ENCODE peak calls at places on chromosomes 16 and 17, in four cellular contexts. P, V, B and Q are unnamed samples.

GRCh38 chr16:25093208-25094061 is 18.1 kb upstream of the LCMT1 start:
- DNase-seq in B (no peak), P (no peak), V (no peak), Q (no peak)

GRCh38 chr17:82831818-82832200 is 8.0 kb downstream of the ZNF750 start:
- DNase-seq in V (no peak), B (no peak), P (no peak), Q (no peak)

GRCh38 chr16:27460213-27460612 is 58.2 kb downstream of the IL21R start:
- DNase-seq in P (no peak), V (no peak), B (no peak), Q (no peak)

GRCh38 chr16:19900590-19900989 is 15.9 kb upstream of the GPRC5B start:
- DNase-seq in P (no peak), V (no peak), B (no peak), Q (no peak)

GRCh38 chr16:4510131-4510530 is 28.4 kb downstream of the CDIP1 start:
- DNase-seq in B (no peak), V (no peak), P (no peak), Q (no peak)

GRCh38 chr16:23757937-23758619 is 3.3 kb downstream of the CHP2 start:
- DNase-seq in P (no peak), V (no peak), B (no peak), Q (no peak)

GRCh38 chr16:12341423-12341822 is 364.9 kb downstream of the SNX29 start:
- DNase-seq in P (no peak), V (no peak), B (no peak), Q (no peak)

GRCh38 chr17:57422574-57423164 is 166.3 kb downstream of the MSI2 start:
- DNase-seq in B (peak), V (no peak), P (no peak), Q (peak)

GRCh38 chr17:38498353-38498752 is 70.1 kb downstream of the ARHGAP23 start:
- DNase-seq in B (no peak), P (no peak), V (no peak), Q (no peak)

GRCh38 chr16:81239722-81240121 is 1.2 kb downstream of the BCO1 start:
- DNase-seq in B (no peak), P (no peak), V (no peak), Q (no peak)

GRCh38 chr16:29708917-29709600 is 30.1 kb downstream of the QPRT start:
- DNase-seq in B (no peak), V (no peak), P (no peak), Q (no peak)

GRCh38 chr17:53924530-53925455 is 102.1 kb downstream of the KIF2B start:
- DNase-seq in V (no peak), B (no peak), P (no peak), Q (no peak)

GRCh38 chr17:79752175-79752574 is 21.4 kb downstream of the ENPP7 start:
- DNase-seq in P (no peak), B (no peak), V (no peak), Q (no peak)

GRCh38 chr17:63780507-63780906 is 6.5 kb downstream of the DDX42 start:
- DNase-seq in B (no peak), P (no peak), V (no peak), Q (peak)

GRCh38 chr17:82356845-82357355 is 2.1 kb upstream of the TEX19 start:
- DNase-seq in B (no peak), P (no peak), V (no peak), Q (no peak)

GRCh38 chr16:53529529-53529928 is 26.5 kb upstream of the AKTIP start:
- DNase-seq in P (no peak), B (no peak), V (no peak), Q (no peak)

GRCh38 chr17:7238418-7239090 is 703 bp downstream of the PHF23 start:
- DNase-seq in V (peak), B (no peak), P (no peak), Q (peak)

GRCh38 chr16:25838724-25839186 is 147.0 kb downstream of the HS3ST4 start:
- DNase-seq in P (no peak), B (peak), V (peak), Q (peak)

GRCh38 chr16:2062801-2063200 is 15.0 kb downstream of the TSC2 start:
- DNase-seq in P (no peak), V (no peak), B (no peak), Q (no peak)

GRCh38 chr17:17749921-17750320 is 68.7 kb downstream of the RAI1 start:
- DNase-seq in P (peak), B (peak), V (peak), Q (peak)

GRCh38 chr16:3479654-3480216 is 15.6 kb downstream of the C16orf90 start:
- DNase-seq in P (no peak), B (no peak), V (no peak), Q (no peak)

GRCh38 chr16:87234601-87235000 is 82.6 kb downstream of the C16orf95 start:
- DNase-seq in B (no peak), V (no peak), P (no peak), Q (no peak)

GRCh38 chr17:1150863-1151685 is 28.7 kb downstream of the ABR start:
- DNase-seq in P (no peak), V (no peak), B (no peak), Q (no peak)

GRCh38 chr17:67124469-67125148 is 80.3 kb downstream of the CACNG1 start:
- DNase-seq in P (no peak), B (no peak), V (no peak), Q (no peak)

GRCh38 chr17:74215332-74215727 is 2.0 kb downstream of the TTYH2 start:
- DNase-seq in B (peak), P (no peak), V (no peak), Q (no peak)

GRCh38 chr17:31581022-31581483 is 189.6 kb downstream of the RAB11FIP4 start:
- DNase-seq in V (no peak), P (no peak), B (peak), Q (peak)

GRCh38 chr17:7490144-7490543 is 6.0 kb downstream of the POLR2A start:
- DNase-seq in P (no peak), B (no peak), V (no peak), Q (no peak)

GRCh38 chr16:56192971-56193936 is 2.0 kb downstream of the GNAO1 start:
- DNase-seq in V (no peak), P (no peak), B (no peak), Q (no peak)

GRCh38 chr16:56192644-56192960 is 1.3 kb downstream of the GNAO1 start:
- DNase-seq in P (no peak), V (no peak), B (no peak), Q (no peak)

GRCh38 chr16:56191807-56192643 is 736 bp downstream of the GNAO1 start:
- DNase-seq in P (no peak), B (no peak), V (no peak), Q (no peak)

GRCh38 chr16:56195151-56195550 is 3.9 kb downstream of the GNAO1 start:
- DNase-seq in B (no peak), V (no peak), P (no peak), Q (no peak)

DNA sequence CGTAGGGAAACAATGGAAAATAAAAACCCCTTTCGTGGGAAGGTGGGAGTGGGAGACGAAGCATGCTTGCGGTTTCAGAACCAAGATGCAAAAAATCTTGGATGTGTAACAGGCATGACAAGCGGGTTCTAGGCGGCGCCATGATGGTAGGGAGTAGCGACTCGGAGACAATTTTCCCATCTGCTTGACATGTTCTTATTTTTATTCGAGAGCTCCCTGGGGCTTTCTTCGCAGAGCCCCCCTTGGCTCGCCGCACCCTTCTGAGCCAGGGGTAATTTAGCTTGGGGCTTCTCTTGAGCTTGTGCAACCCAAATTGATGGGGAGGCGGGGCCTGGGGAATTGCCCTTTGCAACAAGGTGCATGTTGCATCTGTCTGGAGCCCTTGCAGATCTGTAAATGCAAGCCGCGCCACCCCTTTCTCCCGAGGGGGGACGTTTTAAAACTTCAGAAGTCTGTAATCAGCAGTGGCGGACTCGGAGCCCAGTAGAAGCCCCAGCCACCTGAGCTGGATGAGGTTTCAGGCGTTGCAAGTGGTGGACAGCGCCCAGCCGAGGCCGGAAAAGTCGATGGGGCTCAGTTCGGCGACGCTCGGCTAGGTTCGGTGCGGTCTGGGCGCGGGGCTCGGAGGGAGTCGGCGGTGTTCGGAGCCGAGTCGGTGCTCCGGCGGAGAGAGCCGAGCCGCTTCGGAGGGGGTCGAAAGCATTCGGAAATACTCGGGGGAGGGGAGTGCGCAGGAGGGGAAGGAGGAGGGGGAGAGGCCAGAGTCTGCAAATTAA is 2.9 kb downstream of the GNAO1 start:
- DNase-seq in V (peak), B (peak), P (peak), Q (peak)
- H3K27ac ChIP-seq in V (no peak), B (no peak), P (no peak), Q (no peak)

GRCh38 chr17:45451131-45451530 is 18.5 kb upstream of the ARHGAP27 start:
- DNase-seq in B (no peak), P (no peak), V (no peak), Q (no peak)
- TF ChIP-seq CTCF in B (no peak), P (no peak), V (no peak), Q (no peak)

GRCh38 chr16:10868089-10868488 is 8.9 kb upstream of the CIITA start:
- DNase-seq in P (no peak), B (no peak), V (no peak), Q (no peak)

GRCh38 chr16:10870808-10871156 is 6.2 kb upstream of the CIITA start:
- DNase-seq in V (no peak), B (no peak), P (no peak), Q (no peak)

GRCh38 chr16:10870137-10870776 is 6.7 kb upstream of the CIITA start:
- DNase-seq in V (no peak), P (no peak), B (no peak), Q (no peak)

GRCh38 chr16:10868562-10869469 is 8.2 kb upstream of the CIITA start:
- DNase-seq in V (no peak), B (peak), P (no peak), Q (no peak)

GRCh38 chr16:10871157-10871991 is 5.6 kb upstream of the CIITA start:
- DNase-seq in B (peak), V (no peak), P (no peak), Q (peak)
- H3K27ac ChIP-seq in B (no peak), V (no peak), P (no peak), Q (no peak)

DNA sequence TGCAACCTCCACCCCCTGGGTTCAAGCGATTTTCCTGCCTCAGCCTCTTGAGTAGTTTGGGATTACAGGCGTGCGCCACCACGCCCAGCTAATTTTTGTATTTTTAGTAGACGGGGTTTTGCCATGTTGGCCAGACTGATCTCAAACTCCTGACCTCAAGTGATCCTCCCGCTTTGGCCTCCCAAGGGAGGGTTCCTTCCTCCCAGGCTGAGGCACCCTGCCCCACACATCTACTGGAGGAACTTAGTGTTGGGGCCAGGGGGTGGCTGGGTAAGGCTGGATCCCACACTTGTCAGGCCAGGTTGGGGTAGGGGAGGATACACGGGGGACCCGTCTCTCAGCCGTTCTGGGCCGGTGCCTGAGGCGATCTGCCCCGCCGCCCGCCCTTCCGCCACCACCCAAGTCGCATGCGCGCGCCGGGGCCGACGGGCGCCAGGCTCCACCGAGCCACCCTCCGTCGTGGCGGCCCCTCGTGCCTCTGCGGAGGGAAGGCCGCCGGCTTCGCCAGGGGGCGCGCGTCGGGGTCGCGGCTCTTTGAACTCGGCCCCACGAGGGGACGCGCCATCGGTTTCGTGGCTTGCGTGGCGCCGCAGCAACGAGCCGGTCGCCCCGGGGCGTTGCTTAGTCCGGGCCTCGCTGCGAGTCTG is 15.9 kb downstream of the GRB7 start:
- DNase-seq in B (peak), P (peak), V (peak), Q (peak)
- TF ChIP-seq CTCF in B (no peak), P (no peak), V (no peak), Q (no peak)

GRCh38 chr16:56608043-56608875 is at the start of gene MT2A:
- DNase-seq in P (peak), B (peak), V (peak), Q (peak)
- H3K27ac ChIP-seq in P (peak), B (peak), V (peak), Q (peak)

GRCh38 chr16:58306327-58306726 is 11.5 kb upstream of the PRSS54 start:
- DNase-seq in P (peak), B (no peak), V (no peak), Q (no peak)
- TF ChIP-seq CTCF in P (peak), B (peak), V (peak), Q (peak)

DNA sequence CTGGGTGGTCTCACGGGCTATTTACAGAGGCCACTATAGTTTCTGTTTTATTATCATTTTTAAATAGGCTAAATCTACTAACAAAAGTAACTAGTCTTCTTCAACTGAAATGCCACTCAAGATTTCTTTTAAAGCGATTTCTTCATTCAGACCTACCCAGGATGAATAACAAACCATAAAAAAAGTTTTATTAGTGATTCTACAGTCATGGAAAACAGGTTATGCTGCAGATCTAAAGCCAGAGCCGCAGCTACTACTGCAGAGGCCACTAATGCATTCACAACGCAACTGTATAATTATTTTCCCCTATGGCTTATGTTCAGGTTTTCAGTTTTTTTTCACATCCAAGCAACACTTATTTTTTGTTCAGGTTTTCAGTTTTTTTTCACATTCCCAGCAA is 136.2 kb upstream of the AXIN2 start:
- DNase-seq in P (no peak), V (no peak), B (no peak), Q (no peak)
- H3K27ac ChIP-seq in P (no peak), V (no peak), B (no peak), Q (no peak)

DNA sequence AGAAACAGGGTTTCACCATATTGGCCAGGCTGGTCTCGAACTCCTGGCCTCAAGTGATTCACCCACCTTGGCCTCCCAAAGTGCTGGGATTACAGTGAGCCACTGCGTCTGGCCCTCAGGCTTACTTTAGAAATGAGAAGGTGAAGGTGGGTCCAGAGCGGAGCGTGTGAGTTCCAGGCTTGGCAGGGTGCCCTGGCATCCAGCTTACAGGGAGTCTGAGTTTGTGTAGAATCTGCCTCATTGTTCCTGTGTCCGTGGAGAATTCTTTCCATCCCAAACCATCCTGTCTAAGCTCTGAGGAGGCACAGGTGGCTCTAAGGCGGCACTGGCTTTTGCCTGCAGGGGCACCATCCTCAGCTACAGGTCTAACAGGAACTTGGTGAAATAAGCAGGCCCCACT is 50.6 kb downstream of the RAB11FIP3 start:
- DNase-seq in B (no peak), V (no peak), P (no peak), Q (no peak)
- TF ChIP-seq CTCF in B (no peak), V (no peak), P (no peak), Q (no peak)

GRCh38 chr17:9266769-9267168 is 245.5 kb downstream of the NTN1 start:
- DNase-seq in V (no peak), P (no peak), B (no peak), Q (no peak)
- H3K27ac ChIP-seq in V (no peak), P (no peak), B (no peak), Q (no peak)